ENCODE peak calls at places on chromosomes 3 and 15, in nine cellular contexts. D is endothelial cell, Y is IMR-90, S is astrocyte of the spinal cord, P is epithelial cell of esophagus, K is lung, Z is fibroblast of mammary gland, C is NB4, H is astrocyte of the cerebellum. W is an unnamed sample.
A peak's percentile ranks its signal among the peaks of the same experiment; 100 is the strongest.

GRCh38 chr3:38581774-38582173 is 67.7 kb downstream of the SCN5A start:
- DNase-seq in S (no peak), Z (no peak), P (no peak), H (no peak), C (no peak), K (no peak), D (no peak), Y (no peak), W (no peak)

GRCh38 chr3:32493437-32494414 is 8.9 kb downstream of the CMTM6 start:
- DNase-seq in Y (peak; percentile 40), H (no peak), S (no peak), K (no peak), C (no peak), D (no peak), Z (no peak), P (peak; percentile 50), W (no peak)

GRCh38 chr3:153443961-153444360 is 281.9 kb downstream of the RAP2B start:
- DNase-seq in P (peak; percentile 7), K (no peak), Y (peak; percentile 1), S (no peak), D (no peak), H (no peak), C (peak; percentile 25), Z (peak; percentile 32), W (peak; percentile 3)

GRCh38 chr3:128319741-128320141 is 146.9 kb downstream of the DNAJB8 start:
- DNase-seq in H (no peak), S (no peak), D (no peak), P (no peak), C (no peak), Y (no peak), K (no peak), Z (no peak), W (no peak)

GRCh38 chr15:57549935-57550334 is 41.8 kb upstream of the MYZAP start:
- DNase-seq in Y (no peak), P (no peak), H (no peak), D (no peak), S (no peak), C (no peak), Z (no peak), K (no peak), W (no peak)

GRCh38 chr15:45573961-45574629 is 13.1 kb upstream of the BLOC1S6 start:
- DNase-seq in P (no peak), C (peak; percentile 21), K (no peak), H (no peak), D (peak; percentile 34), Y (no peak), S (no peak), Z (peak; percentile 25), W (peak; percentile 20)

GRCh38 chr3:155701882-155702465 is 42.9 kb downstream of the PLCH1 start:
- DNase-seq in P (peak; percentile 57), K (no peak), H (peak; percentile 52), C (peak; percentile 60), D (no peak), Z (peak; percentile 65), S (peak; percentile 71), Y (peak; percentile 58), W (peak; percentile 60)

GRCh38 chr15:72197460-72198409 is at the start of gene GRAMD2A:
- DNase-seq in Y (no peak), K (peak; percentile 64), D (peak; percentile 33), C (no peak), Z (peak; percentile 39), P (peak; percentile 82), S (peak; percentile 39), H (no peak), W (peak; percentile 69)

GRCh38 chr3:14242490-14243311 is 64.1 kb downstream of the LSM3 start:
- DNase-seq in K (no peak), D (no peak), C (no peak), Y (no peak), S (no peak), H (no peak), Z (no peak), P (no peak), W (no peak)

GRCh38 chr15:60128000-60128376 is 123.9 kb downstream of the FOXB1 start:
- DNase-seq in H (no peak), D (no peak), P (peak; percentile 15), Z (peak; percentile 33), Y (peak; percentile 6), K (no peak), S (no peak), C (no peak), W (no peak)

GRCh38 chr3:154304116-154304786 is 20.0 kb downstream of the DHX36 start:
- DNase-seq in S (no peak), D (no peak), Y (peak; percentile 59), Z (peak; percentile 26), H (no peak), C (no peak), K (no peak), P (peak; percentile 63), W (no peak)

GRCh38 chr3:36817806-36818205 is 53.5 kb upstream of the DCLK3 start:
- DNase-seq in K (no peak), Z (no peak), P (no peak), Y (no peak), D (no peak), H (no peak), C (no peak), S (no peak), W (no peak)

GRCh38 chr3:170622369-170623159 is 36.7 kb upstream of the SLC7A14 start:
- DNase-seq in H (no peak), P (peak; percentile 35), C (no peak), Z (peak; percentile 99), D (no peak), K (no peak), S (peak; percentile 67), Y (peak; percentile 99), W (no peak)

GRCh38 chr15:85691350-85692240 is 103.1 kb downstream of the KLHL25 start:
- DNase-seq in Z (no peak), S (no peak), C (no peak), H (no peak), P (no peak), Y (no peak), D (no peak), K (no peak), W (no peak)

GRCh38 chr15:85692873-85693272 is 101.9 kb downstream of the KLHL25 start:
- DNase-seq in H (no peak), Z (no peak), D (no peak), K (no peak), Y (no peak), P (no peak), S (no peak), C (no peak), W (no peak)

GRCh38 chr15:85693277-85693676 is 101.4 kb downstream of the KLHL25 start:
- DNase-seq in C (no peak), D (no peak), Y (no peak), H (no peak), P (no peak), K (no peak), S (no peak), Z (no peak), W (no peak)

GRCh38 chr15:85690546-85691226 is 104.0 kb downstream of the KLHL25 start:
- DNase-seq in Y (no peak), P (no peak), D (no peak), C (peak; percentile 64), K (no peak), H (no peak), S (no peak), Z (no peak), W (no peak)

DNA sequence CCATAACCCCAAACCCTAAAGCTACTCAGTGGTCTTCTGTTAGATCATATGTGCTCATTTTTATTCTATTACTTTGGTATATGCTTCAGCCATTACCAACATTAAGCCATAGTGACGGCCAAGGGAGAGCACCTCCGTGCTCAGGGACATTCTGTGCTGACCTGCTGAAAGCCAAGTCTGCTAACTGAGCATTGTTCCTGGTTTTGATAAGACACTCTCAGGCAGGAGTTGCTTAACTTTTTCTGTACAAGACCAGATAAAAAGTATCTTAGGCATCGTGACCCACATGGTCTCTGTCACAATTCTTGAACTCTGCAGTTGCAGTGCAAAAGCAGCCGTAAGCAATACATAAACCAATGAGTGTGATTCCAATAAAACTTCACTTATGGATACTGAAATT is 100.6 kb downstream of the KLHL25 start:
- DNase-seq in H (no peak), K (no peak), Y (no peak), Z (no peak), C (no peak), S (no peak), D (no peak), P (no peak), W (no peak)
- TF ChIP-seq CTCF in H (no peak), K (no peak), Y (no peak), Z (no peak), C (no peak), S (no peak), D (no peak), P (no peak), W (no peak)

GRCh38 chr15:42490743-42491539 is at the start of gene ZNF106:
- DNase-seq in H (peak; percentile 81), Z (peak; percentile 90), D (peak; percentile 92), Y (peak; percentile 92), C (peak; percentile 92), P (peak; percentile 88), S (peak; percentile 89), K (peak; percentile 88), W (peak; percentile 89)
- TF ChIP-seq CTCF in H (peak; percentile 31), Z (no peak), D (no peak), Y (peak; percentile 20), C (no peak), P (no peak), S (no peak), K (no peak), W (no peak)

DNA sequence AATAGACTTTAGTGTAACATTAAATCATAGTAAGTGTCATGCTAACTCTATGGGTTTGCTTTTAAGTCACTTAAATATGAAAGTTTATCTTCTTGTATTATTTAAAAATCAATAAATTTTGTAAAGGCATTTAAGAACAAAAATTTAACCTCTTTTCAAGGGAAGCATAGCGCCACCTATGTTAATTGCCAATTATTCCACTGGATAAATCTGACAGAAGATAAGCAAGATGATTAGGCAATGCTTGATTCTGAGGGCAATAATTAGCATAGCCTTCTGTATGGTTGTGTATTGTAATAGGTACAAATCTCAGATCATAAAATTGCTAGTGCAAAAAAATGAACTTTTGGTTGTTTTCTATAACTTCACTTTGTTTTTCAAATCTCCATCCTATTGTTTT is 560.1 kb downstream of the GRM7 start:
- DNase-seq in S (no peak), C (peak; percentile 1), H (no peak), D (no peak), Y (no peak), Z (no peak), K (no peak), P (no peak), W (peak; percentile 7)
- TF ChIP-seq CTCF in S (no peak), C (no peak), H (no peak), D (peak; percentile 48), Y (no peak), Z (no peak), K (no peak), P (no peak), W (no peak)

DNA sequence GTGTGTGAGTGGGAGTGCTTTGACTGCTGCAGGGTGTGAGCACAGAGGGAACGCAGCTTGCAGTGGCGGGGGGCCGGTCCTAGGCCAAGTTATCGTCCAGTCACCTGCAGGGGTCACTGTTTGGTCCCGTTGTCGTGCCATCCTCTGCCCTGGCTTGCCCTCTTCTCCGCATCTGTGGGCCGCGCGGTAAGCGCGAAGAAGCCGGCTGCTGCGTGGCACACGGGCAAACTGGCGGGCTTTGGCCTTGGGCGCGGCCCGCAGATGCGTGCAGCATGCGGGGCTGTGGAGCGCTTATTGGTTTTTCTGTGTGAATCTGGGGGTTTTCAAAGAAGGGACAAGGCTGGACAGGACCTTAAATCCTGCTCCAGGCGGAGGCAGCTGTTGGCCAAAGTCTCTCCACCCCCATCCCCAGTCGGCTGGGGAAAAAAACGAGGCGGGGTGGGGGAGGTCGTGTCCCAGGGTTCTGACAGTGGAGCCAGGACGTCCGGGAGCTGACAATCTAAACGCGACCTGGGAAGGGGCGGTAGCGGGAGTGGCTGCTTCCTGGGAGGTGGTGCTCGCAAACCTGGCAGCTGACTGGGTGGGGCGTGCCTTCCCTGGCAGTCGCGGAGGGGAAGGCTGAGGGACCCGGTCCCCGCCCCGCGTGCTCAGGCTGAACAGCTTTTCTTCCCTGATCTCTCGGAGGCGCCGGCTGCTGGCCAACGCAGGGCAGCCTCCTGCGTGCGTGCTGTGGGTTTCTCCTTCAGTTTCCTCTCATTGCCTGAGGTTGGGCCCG is 39.7 kb upstream of the VEPH1 start:
- DNase-seq in Z (peak; percentile 68), Y (peak; percentile 45), D (peak; percentile 38), H (no peak), K (peak; percentile 83), C (no peak), P (peak; percentile 50), S (peak; percentile 63), W (peak; percentile 32)
- TF ChIP-seq CTCF in Z (peak; percentile 27), Y (peak; percentile 25), D (no peak), H (peak; percentile 34), K (no peak), C (no peak), P (peak; percentile 14), S (peak; percentile 42), W (no peak)